ENCODE peak calls at places on chromosomes 6 and 20, in six cellular contexts. R is aorta, J is SK-N-SH, A is Peyer's patch, B is OCI-LY7, P is upper lobe of left lung. K is an unnamed sample.

GRCh38 chr6:135054238-135054574 is 416 bp downstream of the HBS1L start:
- DNase-seq in R (no peak), J (no peak), A (no peak), B (peak; percentile 30), P (no peak), K (no peak)

GRCh38 chr20:22523499-22524392 is 60.6 kb downstream of the FOXA2 start:
- DNase-seq in R (no peak), J (no peak), A (no peak), B (no peak), P (no peak), K (no peak)

GRCh38 chr20:41187668-41188067 is 50.3 kb downstream of the PLCG1 start:
- DNase-seq in R (no peak), J (no peak), A (no peak), B (no peak), P (no peak), K (no peak)

GRCh38 chr6:13566500-13566899 is 7.9 kb upstream of the SIRT5 start:
- DNase-seq in R (no peak), J (no peak), A (no peak), B (no peak), P (no peak), K (no peak)

GRCh38 chr6:152975204-152975915 is 7.5 kb downstream of the FBXO5 start:
- DNase-seq in R (no peak), J (no peak), A (no peak), B (peak; percentile 25), P (no peak), K (no peak)

GRCh38 chr6:169804427-169804826 is 53.0 kb downstream of the ERMARD start:
- DNase-seq in R (no peak), J (no peak), A (no peak), B (no peak), P (no peak), K (no peak)

GRCh38 chr6:33312361-33313104 is 1.3 kb downstream of the TAPBP start:
- DNase-seq in R (peak; percentile 83), J (peak; percentile 75), A (peak; percentile 74), B (peak; percentile 88), P (peak; percentile 77), K (peak; percentile 86)

GRCh38 chr6:29764422-29765196 is 41.4 kb downstream of the HLA-F start:
- DNase-seq in R (no peak), J (no peak), A (no peak), B (no peak), P (no peak), K (peak; percentile 81)

GRCh38 chr6:17599885-17600526 is at the start of gene FAM8A1:
- DNase-seq in R (peak; percentile 98), J (peak; percentile 96), A (peak; percentile 98), B (peak; percentile 95), P (peak; percentile 98), K (peak; percentile 96)

GRCh38 chr20:49345538-49345937 is 67.7 kb upstream of the ZNFX1 start:
- DNase-seq in R (peak; percentile 73), J (no peak), A (no peak), B (no peak), P (no peak), K (peak; percentile 65)

GRCh38 chr6:130178692-130179091 is 44.1 kb downstream of the SAMD3 start:
- DNase-seq in R (no peak), J (no peak), A (no peak), B (no peak), P (no peak), K (peak; percentile 85)

GRCh38 chr20:55544638-55545037 is 460.7 kb downstream of the CBLN4 start:
- DNase-seq in R (no peak), J (no peak), A (no peak), B (no peak), P (no peak), K (no peak)

GRCh38 chr20:3669710-3670367 is 6.6 kb upstream of the GFRA4 start:
- DNase-seq in R (no peak), J (peak; percentile 29), A (no peak), B (no peak), P (no peak), K (peak; percentile 86)

GRCh38 chr6:81331526-81331925 is 421.0 kb downstream of the TENT5A start:
- DNase-seq in R (no peak), J (no peak), A (no peak), B (no peak), P (no peak), K (no peak)

GRCh38 chr6:100427452-100427851 is 37.3 kb downstream of the SIM1 start:
- DNase-seq in R (no peak), J (no peak), A (no peak), B (no peak), P (no peak), K (no peak)
- H3K4me3 ChIP-seq in R (no peak overlapping the region), J (no peak overlapping the region), A (no peak overlapping the region), B (no peak overlapping the region), P (no peak overlapping the region), K (no peak overlapping the region)

DNA sequence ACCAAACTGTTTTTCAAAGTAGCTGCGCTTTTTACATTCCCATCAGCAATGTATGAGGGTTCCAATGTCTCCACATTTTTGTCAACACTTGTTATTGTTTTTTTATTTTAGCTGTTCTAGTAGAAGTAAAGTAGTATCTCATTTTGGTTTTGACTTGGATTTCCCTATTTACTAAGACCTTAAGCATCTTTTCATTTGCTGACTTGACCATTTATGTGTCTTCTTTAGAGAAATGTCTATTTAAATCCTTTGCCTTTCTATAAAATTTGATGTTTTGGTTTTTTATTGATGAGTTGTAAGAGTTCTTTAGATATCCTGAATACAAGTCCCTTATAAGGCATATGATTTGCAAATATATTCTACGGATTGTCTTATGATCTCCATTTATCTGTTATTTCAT is 110.6 kb downstream of the CD164 start:
- DNase-seq in R (no peak), J (no peak), A (no peak), B (no peak), P (no peak), K (no peak)
- H3K27ac ChIP-seq in R (no peak overlapping the region), J (no peak overlapping the region), A (no peak overlapping the region), B (no peak overlapping the region), P (no peak overlapping the region), K (no peak overlapping the region)

GRCh38 chr6:75794954-75795739 is 46.1 kb downstream of the MYO6 start:
- DNase-seq in R (no peak), J (no peak), A (no peak), B (no peak), P (no peak), K (no peak)
- H3K4me3 ChIP-seq in R (no peak overlapping the region), J (no peak overlapping the region), A (no peak overlapping the region), B (no peak overlapping the region), P (no peak overlapping the region), K (no peak overlapping the region)

GRCh38 chr6:46652603-46653438 is at the start of the genes CYP39A1 and SLC25A27:
- DNase-seq in R (peak; percentile 94), J (peak; percentile 91), A (peak; percentile 96), B (peak; percentile 90), P (peak; percentile 98), K (peak; percentile 98)
- H3K27ac ChIP-seq in R (no peak within 1 kb of the TSS), J (peak within 1 kb of the TSS; percentile 70), A (peak within 1 kb of the TSS; percentile 53), B (peak within 1 kb of the TSS; percentile 96), P (peak within 1 kb of the TSS; percentile 75), K (peak within 1 kb of the TSS; percentile 19)

K was measured in osteoblast.